ENCODE peak calls at places on chromosome 22, in five cellular contexts. One of them, this sample, is unnamed.

GRCh38 chr22:40602231-40602630 is 34.3 kb downstream of the MRTFA start:
- DNase-seq in fibroblast of villous mesenchyme: no peak
- DNase-seq in IMR-90: no peak
- DNase-seq in HFFc6: no peak
- DNase-seq in cardiac fibroblast: peak; percentile 28
- DNase-seq in this sample: no peak

GRCh38 chr22:21819183-21819770 is 48.2 kb downstream of the MAPK1 start:
- DNase-seq in fibroblast of villous mesenchyme: no peak
- DNase-seq in IMR-90: no peak
- DNase-seq in HFFc6: no peak
- DNase-seq in cardiac fibroblast: no peak
- DNase-seq in this sample: no peak

GRCh38 chr22:47605441-47605840 is 843.0 kb downstream of the TBC1D22A start:
- DNase-seq in fibroblast of villous mesenchyme: no peak
- DNase-seq in IMR-90: no peak
- DNase-seq in HFFc6: no peak
- DNase-seq in cardiac fibroblast: no peak
- DNase-seq in this sample: no peak

GRCh38 chr22:20392983-20393704 is 807 bp upstream of the ZNF74 start:
- DNase-seq in fibroblast of villous mesenchyme: no peak
- DNase-seq in IMR-90: no peak
- DNase-seq in HFFc6: no peak
- DNase-seq in cardiac fibroblast: no peak
- DNase-seq in this sample: no peak

GRCh38 chr22:19265779-19266178 is 25.7 kb downstream of the CLTCL1 start:
- DNase-seq in fibroblast of villous mesenchyme: no peak
- DNase-seq in IMR-90: no peak
- DNase-seq in HFFc6: no peak
- DNase-seq in cardiac fibroblast: no peak
- DNase-seq in this sample: no peak

GRCh38 chr22:48253573-48253972 is 1491.1 kb downstream of the TBC1D22A start:
- DNase-seq in fibroblast of villous mesenchyme: no peak
- DNase-seq in IMR-90: no peak
- DNase-seq in HFFc6: no peak
- DNase-seq in cardiac fibroblast: no peak
- DNase-seq in this sample: no peak

GRCh38 chr22:30830907-30831306 is 136.2 kb downstream of the OSBP2 start:
- DNase-seq in fibroblast of villous mesenchyme: peak; percentile 59
- DNase-seq in IMR-90: peak; percentile 97
- DNase-seq in HFFc6: peak; percentile 87
- DNase-seq in cardiac fibroblast: peak; percentile 94
- DNase-seq in this sample: no peak

GRCh38 chr22:35608088-35608487 is 9.0 kb downstream of the MB start:
- DNase-seq in fibroblast of villous mesenchyme: no peak
- DNase-seq in IMR-90: no peak
- DNase-seq in HFFc6: no peak
- DNase-seq in cardiac fibroblast: no peak
- DNase-seq in this sample: no peak

GRCh38 chr22:17972385-17973181 is 51.8 kb downstream of the MICAL3 start:
- DNase-seq in fibroblast of villous mesenchyme: peak; percentile 87
- DNase-seq in IMR-90: peak; percentile 85
- DNase-seq in HFFc6: peak; percentile 52
- DNase-seq in cardiac fibroblast: peak; percentile 92
- DNase-seq in this sample: no peak

GRCh38 chr22:19431641-19432091 is at the start of gene HIRA:
- DNase-seq in fibroblast of villous mesenchyme: peak; percentile 76
- DNase-seq in IMR-90: peak; percentile 66
- DNase-seq in HFFc6: peak; percentile 64
- DNase-seq in cardiac fibroblast: peak; percentile 80
- DNase-seq in this sample: peak; percentile 75

GRCh38 chr22:41361716-41362310 is 19.9 kb upstream of the TEF start:
- DNase-seq in fibroblast of villous mesenchyme: no peak
- DNase-seq in IMR-90: peak; percentile 50
- DNase-seq in HFFc6: no peak
- DNase-seq in cardiac fibroblast: peak; percentile 16
- DNase-seq in this sample: no peak

GRCh38 chr22:25027959-25028840 is 75.7 kb downstream of the KIAA1671 start:
- DNase-seq in fibroblast of villous mesenchyme: peak; percentile 24
- DNase-seq in IMR-90: no peak
- DNase-seq in HFFc6: no peak
- DNase-seq in cardiac fibroblast: peak; percentile 49
- DNase-seq in this sample: peak; percentile 67

GRCh38 chr22:35023692-35024363 is 42.1 kb upstream of the ISX start:
- DNase-seq in fibroblast of villous mesenchyme: peak; percentile 8
- DNase-seq in IMR-90: no peak
- DNase-seq in HFFc6: no peak
- DNase-seq in cardiac fibroblast: peak; percentile 43
- DNase-seq in this sample: peak; percentile 85

GRCh38 chr22:47452184-47452583 is 689.7 kb downstream of the TBC1D22A start:
- DNase-seq in fibroblast of villous mesenchyme: no peak
- DNase-seq in IMR-90: no peak
- DNase-seq in HFFc6: no peak
- DNase-seq in cardiac fibroblast: no peak
- DNase-seq in this sample: no peak

GRCh38 chr22:29205260-29205597 is 467 bp upstream of the EMID1 start:
- DNase-seq in fibroblast of villous mesenchyme: no peak
- DNase-seq in IMR-90: no peak
- DNase-seq in HFFc6: no peak
- DNase-seq in cardiac fibroblast: no peak
- DNase-seq in this sample: no peak

GRCh38 chr22:49590381-49590780 is 237.3 kb downstream of the BRD1 start:
- DNase-seq in fibroblast of villous mesenchyme: no peak
- DNase-seq in IMR-90: no peak
- DNase-seq in HFFc6: no peak
- DNase-seq in cardiac fibroblast: no peak
- DNase-seq in this sample: no peak

GRCh38 chr22:35842954-35843353 is 125.3 kb downstream of the APOL5 start:
- DNase-seq in fibroblast of villous mesenchyme: peak; percentile 45
- DNase-seq in IMR-90: peak; percentile 36
- DNase-seq in HFFc6: peak; percentile 56
- DNase-seq in cardiac fibroblast: peak; percentile 53
- DNase-seq in this sample: peak; percentile 40

GRCh38 chr22:49827853-49828598 is at the start of gene BRD1:
- DNase-seq in fibroblast of villous mesenchyme: peak; percentile 60
- DNase-seq in IMR-90: peak; percentile 61
- DNase-seq in HFFc6: peak; percentile 28
- DNase-seq in cardiac fibroblast: peak; percentile 73
- DNase-seq in this sample: peak; percentile 62

GRCh38 chr22:29081499-29082236 is 8.8 kb downstream of the KREMEN1 start:
- DNase-seq in fibroblast of villous mesenchyme: no peak
- DNase-seq in IMR-90: no peak
- DNase-seq in HFFc6: no peak
- DNase-seq in cardiac fibroblast: no peak
- DNase-seq in this sample: no peak

GRCh38 chr22:34105461-34106062 is 185.3 kb upstream of the LARGE1 start:
- DNase-seq in fibroblast of villous mesenchyme: no peak
- DNase-seq in IMR-90: no peak
- DNase-seq in HFFc6: no peak
- DNase-seq in cardiac fibroblast: peak; percentile 1
- DNase-seq in this sample: peak; percentile 53

GRCh38 chr22:48490513-48491411 is 1336.9 kb downstream of the BRD1 start:
- DNase-seq in fibroblast of villous mesenchyme: no peak
- DNase-seq in IMR-90: no peak
- DNase-seq in HFFc6: no peak
- DNase-seq in cardiac fibroblast: no peak
- DNase-seq in this sample: no peak

GRCh38 chr22:47625013-47625385 is 862.5 kb downstream of the TBC1D22A start:
- DNase-seq in fibroblast of villous mesenchyme: no peak
- DNase-seq in IMR-90: no peak
- DNase-seq in HFFc6: no peak
- DNase-seq in cardiac fibroblast: no peak
- DNase-seq in this sample: no peak

GRCh38 chr22:49530671-49531532 is 296.8 kb downstream of the BRD1 start:
- DNase-seq in fibroblast of villous mesenchyme: no peak
- DNase-seq in IMR-90: no peak
- DNase-seq in HFFc6: no peak
- DNase-seq in cardiac fibroblast: no peak
- DNase-seq in this sample: no peak

GRCh38 chr22:22877523-22878210 is 9.9 kb upstream of the IGLL5 start:
- DNase-seq in fibroblast of villous mesenchyme: peak; percentile 64
- DNase-seq in IMR-90: peak; percentile 45
- DNase-seq in HFFc6: peak; percentile 48
- DNase-seq in cardiac fibroblast: peak; percentile 68
- DNase-seq in this sample: peak; percentile 85

GRCh38 chr22:43268261-43268660 is 74.9 kb downstream of the SCUBE1 start:
- DNase-seq in fibroblast of villous mesenchyme: no peak
- DNase-seq in IMR-90: no peak
- DNase-seq in HFFc6: no peak
- DNase-seq in cardiac fibroblast: no peak
- DNase-seq in this sample: no peak

GRCh38 chr22:43272301-43272700 is 70.9 kb downstream of the SCUBE1 start:
- DNase-seq in fibroblast of villous mesenchyme: peak; percentile 40
- DNase-seq in IMR-90: peak; percentile 18
- DNase-seq in HFFc6: peak; percentile 9
- DNase-seq in cardiac fibroblast: no peak
- DNase-seq in this sample: no peak

GRCh38 chr22:43269325-43270040 is 73.7 kb downstream of the SCUBE1 start:
- DNase-seq in fibroblast of villous mesenchyme: no peak
- DNase-seq in IMR-90: no peak
- DNase-seq in HFFc6: no peak
- DNase-seq in cardiac fibroblast: no peak
- DNase-seq in this sample: no peak

GRCh38 chr22:43270949-43271348 is 72.2 kb downstream of the SCUBE1 start:
- DNase-seq in fibroblast of villous mesenchyme: no peak
- DNase-seq in IMR-90: no peak
- DNase-seq in HFFc6: no peak
- DNase-seq in cardiac fibroblast: no peak
- DNase-seq in this sample: no peak

GRCh38 chr22:43270314-43270908 is 72.8 kb downstream of the SCUBE1 start:
- DNase-seq in fibroblast of villous mesenchyme: no peak
- DNase-seq in IMR-90: no peak
- DNase-seq in HFFc6: no peak
- DNase-seq in cardiac fibroblast: no peak
- DNase-seq in this sample: peak; percentile 38
- TF ChIP-seq CTCF in fibroblast of villous mesenchyme: peak; percentile 38
- TF ChIP-seq CTCF in IMR-90: no peak
- TF ChIP-seq CTCF in HFFc6: peak; percentile 56
- TF ChIP-seq CTCF in cardiac fibroblast: peak; percentile 15
- TF ChIP-seq CTCF in this sample: peak; percentile 11

DNA sequence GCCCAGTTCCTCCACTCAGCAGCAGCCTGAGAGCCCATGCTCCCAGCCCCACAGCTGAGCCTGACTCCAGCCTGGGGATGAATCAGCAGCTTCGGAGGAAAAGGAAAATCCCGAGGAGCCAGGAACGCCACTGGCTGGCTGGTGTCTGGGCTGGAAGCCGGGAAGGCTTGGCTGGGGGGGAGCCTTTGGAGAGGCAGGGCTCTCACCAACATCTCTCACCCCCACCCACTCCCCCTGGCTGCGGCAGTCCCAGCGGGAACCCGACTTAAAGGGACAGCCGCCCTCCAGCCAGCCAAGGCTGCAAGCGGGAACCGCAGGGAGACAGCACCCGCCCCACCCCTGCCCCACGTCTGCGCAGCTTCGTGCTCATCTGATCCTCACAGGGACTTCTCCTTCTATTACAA is 28.4 kb downstream of the KIAA0930 start:
- DNase-seq in fibroblast of villous mesenchyme: peak; percentile 95
- DNase-seq in IMR-90: peak; percentile 96
- DNase-seq in HFFc6: peak; percentile 94
- DNase-seq in cardiac fibroblast: peak; percentile 88
- DNase-seq in this sample: peak; percentile 17
- TF ChIP-seq CTCF in fibroblast of villous mesenchyme: peak; percentile 16
- TF ChIP-seq CTCF in IMR-90: peak; percentile 17
- TF ChIP-seq CTCF in HFFc6: peak; percentile 48
- TF ChIP-seq CTCF in cardiac fibroblast: no peak
- TF ChIP-seq CTCF in this sample: no peak

DNA sequence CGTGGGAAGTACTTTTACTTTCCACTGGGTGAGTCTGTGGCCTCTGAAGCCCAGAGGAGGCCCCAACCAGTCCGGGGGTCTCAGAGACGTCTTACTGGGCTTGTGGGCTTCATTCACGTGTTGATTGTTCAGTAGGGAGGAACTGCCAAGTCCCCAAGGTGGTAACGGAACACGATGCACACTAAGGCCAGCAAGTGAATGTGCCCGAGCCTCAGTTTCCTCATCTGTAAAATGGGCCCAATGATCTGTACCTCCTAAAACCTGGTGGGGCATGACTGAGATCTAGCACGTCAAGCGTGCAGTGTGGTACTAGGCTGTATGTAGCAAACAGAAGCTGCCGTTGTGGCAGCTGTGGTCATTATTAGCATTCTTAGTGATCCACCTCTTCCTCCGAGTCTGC is 499.1 kb downstream of the MN1 start:
- DNase-seq in fibroblast of villous mesenchyme: no peak
- DNase-seq in IMR-90: no peak
- DNase-seq in HFFc6: no peak
- DNase-seq in cardiac fibroblast: no peak
- DNase-seq in this sample: no peak
- TF ChIP-seq CTCF in fibroblast of villous mesenchyme: no peak
- TF ChIP-seq CTCF in IMR-90: no peak
- TF ChIP-seq CTCF in HFFc6: no peak
- TF ChIP-seq CTCF in cardiac fibroblast: no peak
- TF ChIP-seq CTCF in this sample: no peak

GRCh38 chr22:39556970-39557811 is 13.4 kb upstream of the CACNA1I start:
- DNase-seq in fibroblast of villous mesenchyme: no peak
- DNase-seq in IMR-90: peak; percentile 7
- DNase-seq in HFFc6: no peak
- DNase-seq in cardiac fibroblast: peak; percentile 22
- DNase-seq in this sample: no peak
- TF ChIP-seq CTCF in fibroblast of villous mesenchyme: no peak
- TF ChIP-seq CTCF in IMR-90: peak; percentile 39
- TF ChIP-seq CTCF in HFFc6: no peak
- TF ChIP-seq CTCF in cardiac fibroblast: no peak
- TF ChIP-seq CTCF in this sample: no peak

GRCh38 chr22:31841029-31841827 is 87.4 kb downstream of the DEPDC5 start:
- DNase-seq in fibroblast of villous mesenchyme: peak; percentile 30
- DNase-seq in IMR-90: no peak
- DNase-seq in HFFc6: no peak
- DNase-seq in cardiac fibroblast: no peak
- DNase-seq in this sample: no peak

GRCh38 chr22:31840581-31840980 is 86.8 kb downstream of the DEPDC5 start:
- DNase-seq in fibroblast of villous mesenchyme: no peak
- DNase-seq in IMR-90: no peak
- DNase-seq in HFFc6: no peak
- DNase-seq in cardiac fibroblast: no peak
- DNase-seq in this sample: no peak

GRCh38 chr22:31844941-31845340 is 91.1 kb downstream of the DEPDC5 start:
- DNase-seq in fibroblast of villous mesenchyme: no peak
- DNase-seq in IMR-90: no peak
- DNase-seq in HFFc6: no peak
- DNase-seq in cardiac fibroblast: no peak
- DNase-seq in this sample: no peak

GRCh38 chr22:31846161-31847115 is 92.6 kb downstream of the DEPDC5 start:
- DNase-seq in fibroblast of villous mesenchyme: peak; percentile 92
- DNase-seq in IMR-90: peak; percentile 96
- DNase-seq in HFFc6: peak; percentile 29
- DNase-seq in cardiac fibroblast: peak; percentile 71
- DNase-seq in this sample: no peak

DNA sequence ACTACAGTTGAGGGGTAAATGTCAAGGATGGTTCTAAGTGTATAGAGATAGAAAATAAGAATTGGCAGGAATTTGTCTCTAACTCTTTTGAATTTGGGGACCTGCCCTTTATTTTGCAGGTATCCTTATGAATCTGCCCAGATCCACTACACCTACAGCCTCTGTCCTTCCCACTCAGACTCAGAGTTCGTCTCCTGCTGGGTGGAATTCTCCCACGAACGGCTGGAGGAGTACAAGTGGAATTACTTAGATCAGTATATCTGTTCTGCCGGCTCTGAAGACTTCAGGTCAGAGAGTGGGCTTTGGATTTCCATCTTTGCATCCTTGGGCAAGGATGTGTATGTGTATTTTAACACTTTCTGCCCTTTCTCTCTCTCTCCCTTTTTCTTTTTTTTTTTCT is 89.7 kb downstream of the DEPDC5 start:
- DNase-seq in fibroblast of villous mesenchyme: no peak
- DNase-seq in IMR-90: no peak
- DNase-seq in HFFc6: no peak
- DNase-seq in cardiac fibroblast: no peak
- DNase-seq in this sample: no peak
- TF ChIP-seq CTCF in fibroblast of villous mesenchyme: no peak
- TF ChIP-seq CTCF in IMR-90: no peak
- TF ChIP-seq CTCF in HFFc6: no peak
- TF ChIP-seq CTCF in cardiac fibroblast: no peak
- TF ChIP-seq CTCF in this sample: no peak